ENCODE peak calls at places on chromosomes 12 and 14, in eight cellular contexts. X is Panc1, J is uterus, L is pancreas, B is left ventricle myocardium inferior, R is Peyer's patch, P is osteoblast, G is mesendoderm. N is an unnamed sample.
A peak's percentile ranks its signal among the peaks of the same experiment; 100 is the strongest.

GRCh38 chr12:68081561-68081960 is 78.0 kb downstream of the IFNG start:
- DNase-seq in X (no peak), J (no peak), L (no peak), B (no peak), R (no peak), P (no peak), G (peak; percentile 67), N (no peak)

GRCh38 chr14:75877292-75877691 is 104.5 kb downstream of the TGFB3 start:
- DNase-seq in X (no peak), J (no peak), L (peak; percentile 56), B (no peak), R (no peak), P (peak; percentile 87), G (no peak), N (no peak)

GRCh38 chr12:48788852-48789775 is at the start of gene ADCY6:
- DNase-seq in X (no peak), J (peak; percentile 76), L (peak; percentile 80), B (peak; percentile 85), R (peak; percentile 91), P (peak; percentile 98), G (peak; percentile 86), N (peak; percentile 52)

GRCh38 chr12:15719230-15719629 is 70.0 kb downstream of the EPS8 start:
- DNase-seq in X (no peak), J (no peak), L (no peak), B (no peak), R (no peak), P (no peak), G (no peak), N (no peak)

GRCh38 chr12:94622475-94622874 is 27.9 kb downstream of the TMCC3 start:
- DNase-seq in X (no peak), J (no peak), L (no peak), B (no peak), R (no peak), P (peak; percentile 45), G (no peak), N (no peak)

GRCh38 chr12:56220611-56221232 is 1.0 kb downstream of the RNF41 start:
- DNase-seq in X (no peak), J (no peak), L (no peak), B (no peak), R (no peak), P (peak; percentile 89), G (peak; percentile 56), N (no peak)

GRCh38 chr14:22614240-22614799 is 16.2 kb downstream of the ABHD4 start:
- DNase-seq in X (no peak), J (no peak), L (peak; percentile 49), B (no peak), R (no peak), P (peak; percentile 88), G (peak; percentile 88), N (no peak)

GRCh38 chr14:22882529-22883190 is 362 bp upstream of the REM2 start:
- DNase-seq in X (no peak), J (no peak), L (peak; percentile 68), B (no peak), R (no peak), P (peak; percentile 93), G (peak; percentile 92), N (no peak)

GRCh38 chr14:69580009-69580577 is 5.4 kb upstream of the CCDC177 start:
- DNase-seq in X (peak; percentile 13), J (no peak), L (peak; percentile 46), B (no peak), R (peak; percentile 53), P (peak; percentile 86), G (peak; percentile 91), N (no peak)

GRCh38 chr12:116406529-116406928 is 129.0 kb upstream of the MED13L start:
- DNase-seq in X (no peak), J (peak; percentile 90), L (peak; percentile 41), B (peak; percentile 92), R (no peak), P (peak; percentile 88), G (peak; percentile 98), N (no peak)
- H3K27ac ChIP-seq in X (peak overlapping the region; percentile 76), J (peak overlapping the region; percentile 6), L (no peak overlapping the region), B (peak overlapping the region; percentile 50), R (no peak overlapping the region), P (no peak overlapping the region), G (no peak overlapping the region), N (no peak overlapping the region)

DNA sequence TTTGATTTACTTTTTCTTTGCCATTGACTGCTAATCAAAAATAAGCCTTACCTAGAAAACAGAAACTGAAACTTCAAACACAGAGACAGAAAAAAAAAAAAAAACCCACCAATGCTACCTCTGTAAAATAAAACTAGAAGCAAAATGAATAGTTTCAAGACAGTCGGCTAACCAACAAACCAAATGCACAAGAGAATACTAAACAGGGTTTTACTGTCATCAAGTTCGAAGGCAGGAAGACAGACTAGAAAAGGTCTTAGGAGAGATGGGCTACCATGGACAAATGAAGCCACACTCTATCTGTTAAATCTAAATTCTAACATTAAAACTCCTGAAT is 59.5 kb downstream of the SEL1L start:
- DNase-seq in X (no peak), J (no peak), L (no peak), B (no peak), R (no peak), P (no peak), G (no peak), N (no peak)
- H3K27ac ChIP-seq in X (no peak overlapping the region), J (no peak overlapping the region), L (peak overlapping the region; percentile 37), B (no peak overlapping the region), R (peak overlapping the region; percentile 43), P (no peak overlapping the region), G (no peak overlapping the region), N (no peak overlapping the region)

GRCh38 chr14:24273422-24273998 is 2.1 kb upstream of the RABGGTA start:
- DNase-seq in X (no peak), J (no peak), L (no peak), B (no peak), R (no peak), P (no peak), G (peak; percentile 29), N (no peak)
- H3K27ac ChIP-seq in X (no peak overlapping the region), J (no peak overlapping the region), L (peak overlapping the region; percentile 97), B (peak overlapping the region; percentile 57), R (peak overlapping the region; percentile 71), P (no peak overlapping the region), G (no peak overlapping the region), N (no peak overlapping the region)

DNA sequence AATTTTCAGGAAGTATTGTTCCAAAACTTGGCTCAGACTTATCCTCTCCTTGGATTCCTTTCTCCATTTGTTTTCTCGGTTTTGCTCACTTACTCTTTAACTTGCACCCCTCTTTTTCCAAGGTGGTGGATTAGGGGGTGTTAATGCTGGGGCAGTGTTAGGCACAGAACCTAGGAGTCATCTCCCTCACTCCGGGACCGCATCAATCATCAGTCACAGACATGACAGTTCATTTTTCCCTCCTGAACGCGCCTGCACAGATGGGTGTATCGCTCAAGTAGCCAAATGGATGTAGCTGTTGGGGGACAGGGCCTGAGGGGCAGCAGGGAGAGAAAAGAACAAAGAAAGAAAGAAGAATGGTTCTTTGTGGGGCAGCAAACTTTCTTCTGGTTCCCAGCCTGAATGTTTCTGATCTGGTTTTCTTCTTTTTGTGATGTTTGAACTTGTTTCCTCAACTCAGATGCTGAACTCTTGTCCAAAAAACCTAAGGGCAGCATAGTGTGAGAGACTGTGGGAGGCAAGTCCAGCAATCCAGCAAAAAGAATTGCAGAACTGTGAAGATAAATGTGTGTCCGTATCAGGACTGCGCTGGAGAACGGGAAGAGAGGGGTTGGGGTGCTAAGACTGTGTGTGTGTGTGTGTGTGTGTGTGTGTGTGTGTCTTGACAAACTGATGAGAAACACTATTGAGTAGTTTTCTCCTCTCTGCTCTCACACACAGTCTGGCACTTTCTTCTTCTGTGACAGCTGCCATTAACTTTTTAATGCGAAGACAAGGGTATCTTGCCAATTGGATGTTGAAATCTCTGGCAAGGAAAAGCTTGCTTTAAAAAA is 131.1 kb downstream of the FBXL14 start:
- DNase-seq in X (no peak), J (no peak), L (no peak), B (no peak), R (no peak), P (no peak), G (no peak), N (no peak)
- H3K27ac ChIP-seq in X (no peak overlapping the region), J (no peak overlapping the region), L (no peak overlapping the region), B (peak overlapping the region; percentile 39), R (no peak overlapping the region), P (no peak overlapping the region), G (no peak overlapping the region), N (no peak overlapping the region)

GRCh38 chr12:6771509-6772330 is 600 bp upstream of the LAG3 start:
- DNase-seq in X (no peak), J (no peak), L (no peak), B (no peak), R (no peak), P (peak; percentile 88), G (no peak), N (no peak)
- H3K27ac ChIP-seq in X (no peak overlapping the region), J (peak overlapping the region; percentile 74), L (no peak overlapping the region), B (peak overlapping the region; percentile 33), R (peak overlapping the region; percentile 60), P (no peak overlapping the region), G (no peak overlapping the region), N (no peak overlapping the region)

N was measured in iPS DF 6.9.